ENCODE peak calls at places on chromosomes 11 and 22, in eight cellular contexts. D is PC-3; Y is IMR-90; A is fibroblast of the aortic adventitia; R is CD4-positive, CD25-positive, alpha-beta regulatory T cell; J is neural progenitor cell; O is A172; N is frontal cortex. X is an unnamed sample.

GRCh38 chr11:112963368-112963955 is 2.2 kb downstream of the NCAM1 start:
- DNase-seq in D (no peak), Y (no peak), A (no peak), R (no peak), J (peak), O (no peak), N (no peak), X (peak)

GRCh38 chr11:7910389-7910788 is 20.7 kb downstream of the OR10A6 start:
- DNase-seq in D (peak), Y (no peak), A (peak), R (no peak), J (no peak), O (peak), N (no peak), X (no peak)

GRCh38 chr11:12433571-12434061 is 56.2 kb downstream of the PARVA start:
- DNase-seq in D (no peak), Y (peak), A (peak), R (no peak), J (no peak), O (no peak), N (no peak), X (no peak)

GRCh38 chr22:20786536-20786979 is 12.6 kb downstream of the SERPIND1 start:
- DNase-seq in D (no peak), Y (no peak), A (no peak), R (no peak), J (no peak), O (no peak), N (no peak), X (no peak)

GRCh38 chr22:28373841-28374240 is 305.8 kb downstream of the TTC28 start:
- DNase-seq in D (no peak), Y (peak), A (peak), R (no peak), J (no peak), O (no peak), N (no peak), X (peak)

GRCh38 chr11:47819743-47820142 is 28.4 kb downstream of the NUP160 start:
- DNase-seq in D (no peak), Y (no peak), A (no peak), R (no peak), J (no peak), O (no peak), N (no peak), X (no peak)

GRCh38 chr11:57001674-57002401 is 13.1 kb downstream of the OR5AK2 start:
- DNase-seq in D (peak), Y (peak), A (peak), R (no peak), J (no peak), O (no peak), N (no peak), X (peak)

GRCh38 chr22:49650336-49651241 is 177.1 kb downstream of the BRD1 start:
- DNase-seq in D (no peak), Y (no peak), A (no peak), R (no peak), J (no peak), O (no peak), N (no peak), X (no peak)

GRCh38 chr11:3955299-3955665 is 99.8 kb downstream of the STIM1 start:
- DNase-seq in D (peak), Y (no peak), A (no peak), R (no peak), J (no peak), O (no peak), N (no peak), X (no peak)

GRCh38 chr11:118618115-118618990 is 10.9 kb downstream of the PHLDB1 start:
- DNase-seq in D (peak), Y (peak), A (peak), R (no peak), J (peak), O (peak), N (no peak), X (peak)

GRCh38 chr11:63687845-63688244 is 6.5 kb downstream of the RTN3 start:
- DNase-seq in D (no peak), Y (no peak), A (no peak), R (no peak), J (no peak), O (no peak), N (no peak), X (no peak)

GRCh38 chr11:120209750-120210650 is 832 bp upstream of the OAF start:
- DNase-seq in D (no peak), Y (no peak), A (no peak), R (no peak), J (peak), O (no peak), N (no peak), X (no peak)

GRCh38 chr22:26364066-26365015 is 64.7 kb upstream of the ASPHD2 start:
- DNase-seq in D (peak), Y (peak), A (peak), R (peak), J (peak), O (peak), N (peak), X (peak)

GRCh38 chr11:65498042-65498726 is 661 bp upstream of the MALAT1 start:
- DNase-seq in D (peak), Y (peak), A (peak), R (no peak), J (peak), O (peak), N (no peak), X (peak)

GRCh38 chr11:79412761-79413160 is 28.1 kb downstream of the TENM4 start:
- DNase-seq in D (no peak), Y (peak), A (no peak), R (no peak), J (no peak), O (peak), N (no peak), X (peak)

GRCh38 chr11:111598546-111598945 is 3.7 kb upstream of the SIK2 start:
- DNase-seq in D (no peak), Y (peak), A (peak), R (no peak), J (no peak), O (no peak), N (no peak), X (peak)

GRCh38 chr11:7514099-7514725 is 413 bp downstream of the PPFIBP2 start:
- DNase-seq in D (no peak), Y (no peak), A (no peak), R (no peak), J (peak), O (no peak), N (peak), X (no peak)

GRCh38 chr11:83102806-83103205 is 31.1 kb upstream of the RAB30 start:
- DNase-seq in D (no peak), Y (no peak), A (no peak), R (no peak), J (no peak), O (no peak), N (no peak), X (no peak)

GRCh38 chr11:44199298-44199697 is 103.8 kb downstream of the EXT2 start:
- DNase-seq in D (no peak), Y (no peak), A (no peak), R (no peak), J (no peak), O (no peak), N (no peak), X (no peak)

GRCh38 chr22:33853200-33854097 is 66.8 kb downstream of the LARGE1 start:
- DNase-seq in D (peak), Y (peak), A (peak), R (peak), J (peak), O (peak), N (peak), X (peak)

GRCh38 chr11:120024046-120024445 is 113.9 kb downstream of the TRIM29 start:
- DNase-seq in D (no peak), Y (no peak), A (no peak), R (no peak), J (peak), O (no peak), N (no peak), X (no peak)

GRCh38 chr11:111996129-111996528 is 29.1 kb upstream of the DLAT start:
- DNase-seq in D (no peak), Y (no peak), A (no peak), R (no peak), J (no peak), O (no peak), N (no peak), X (no peak)

GRCh38 chr11:503179-503981 is 3.7 kb downstream of the RNH1 start:
- DNase-seq in D (no peak), Y (peak), A (peak), R (no peak), J (no peak), O (no peak), N (peak), X (no peak)

GRCh38 chr22:19634206-19634536 is 80.1 kb upstream of the SEPTIN5 start:
- DNase-seq in D (no peak), Y (no peak), A (no peak), R (no peak), J (no peak), O (no peak), N (no peak), X (no peak)

GRCh38 chr22:17205432-17205831 is 13.8 kb downstream of the ADA2 start:
- DNase-seq in D (no peak), Y (no peak), A (no peak), R (peak), J (no peak), O (no peak), N (no peak), X (peak)